ENCODE peak calls at places on chromosomes 12 and 14, in five cellular contexts. D is skeletal muscle cell; I is AG08396; M is stimulated activated CD4-positive, alpha-beta T cell treated with anti-CD3 and anti-CD28 coated beads, Interleukin-2, amount 100 ng/mL, for 48 hours; A is pancreas. X is an unnamed sample.

GRCh38 chr12:57619434-57620244 is 8.4 kb downstream of the ARHGEF25 start:
- DNase-seq in D (no peak), I (no peak), M (no peak), A (no peak), X (no peak)

GRCh38 chr12:92431146-92431545 is 271.6 kb upstream of the PLEKHG7 start:
- DNase-seq in D (no peak), I (no peak), M (no peak), A (peak), X (no peak)

GRCh38 chr14:51942971-51943370 is 46.4 kb upstream of the RTRAF start:
- DNase-seq in D (no peak), I (no peak), M (no peak), A (no peak), X (no peak)

GRCh38 chr12:48004039-48004940 is at the start of gene COL2A1:
- DNase-seq in D (no peak), I (peak), M (peak), A (peak), X (peak)

GRCh38 chr12:26680724-26681455 is 152.1 kb downstream of the ITPR2 start:
- DNase-seq in D (peak), I (peak), M (no peak), A (no peak), X (no peak)

GRCh38 chr12:57149309-57149900 is 2.0 kb upstream of the LRP1-AS start:
- DNase-seq in D (peak), I (peak), M (no peak), A (no peak), X (peak)

GRCh38 chr12:22821985-22822384 is 197.0 kb downstream of the ETNK1 start:
- DNase-seq in D (no peak), I (no peak), M (no peak), A (no peak), X (no peak)

GRCh38 chr12:111596985-111597730 is 2.0 kb downstream of the ATXN2 start:
- DNase-seq in D (no peak), I (peak), M (peak), A (peak), X (peak)

GRCh38 chr14:76715102-76715926 is 46.0 kb upstream of the VASH1 start:
- DNase-seq in D (peak), I (no peak), M (no peak), A (no peak), X (no peak)